ENCODE peak calls at places on chromosomes 1 and 21, in ten cellular contexts. One of them, this sample, is unnamed.

GRCh38 chr1:228277491-228278431 is 69.9 kb downstream of the OBSCN start:
- DNase-seq in GM13977: peak; percentile 31
- DNase-seq in iPS-NIHi11: no peak
- DNase-seq in ureter: no peak
- DNase-seq in activated T-cell treated with anti-CD3 and anti-CD28 coated beads for 24 hours: no peak
- DNase-seq in stimulated activated CD8-positive, alpha-beta memory T cell treated with anti-CD3 and anti-CD28 coated beads, Interleukin-15, amount 100 ng/mL, for 4 hours: no peak
- DNase-seq in germinal center: no peak
- DNase-seq in NCI-H1417 treated with DMSO at 0.1 percent for 48 hours: no peak
- DNase-seq in CD8-positive, alpha-beta memory T cell: no peak
- DNase-seq in activated gamma-delta T cell treated with Interleukin-2 at 50 U/mL for 16 hours: no peak
- DNase-seq in this sample: no peak

GRCh38 chr21:45246535-45247320 is 41.0 kb downstream of the POFUT2 start:
- DNase-seq in GM13977: no peak
- DNase-seq in iPS-NIHi11: no peak
- DNase-seq in ureter: no peak
- DNase-seq in activated T-cell treated with anti-CD3 and anti-CD28 coated beads for 24 hours: no peak
- DNase-seq in stimulated activated CD8-positive, alpha-beta memory T cell treated with anti-CD3 and anti-CD28 coated beads, Interleukin-15, amount 100 ng/mL, for 4 hours: no peak
- DNase-seq in germinal center: no peak
- DNase-seq in NCI-H1417 treated with DMSO at 0.1 percent for 48 hours: no peak
- DNase-seq in CD8-positive, alpha-beta memory T cell: no peak
- DNase-seq in activated gamma-delta T cell treated with Interleukin-2 at 50 U/mL for 16 hours: no peak
- DNase-seq in this sample: no peak

GRCh38 chr1:2031546-2032540 is 12.7 kb downstream of the GABRD start:
- DNase-seq in GM13977: no peak
- DNase-seq in iPS-NIHi11: peak; percentile 65
- DNase-seq in ureter: no peak
- DNase-seq in activated T-cell treated with anti-CD3 and anti-CD28 coated beads for 24 hours: no peak
- DNase-seq in stimulated activated CD8-positive, alpha-beta memory T cell treated with anti-CD3 and anti-CD28 coated beads, Interleukin-15, amount 100 ng/mL, for 4 hours: no peak
- DNase-seq in germinal center: no peak
- DNase-seq in NCI-H1417 treated with DMSO at 0.1 percent for 48 hours: no peak
- DNase-seq in CD8-positive, alpha-beta memory T cell: no peak
- DNase-seq in activated gamma-delta T cell treated with Interleukin-2 at 50 U/mL for 16 hours: no peak
- DNase-seq in this sample: no peak

GRCh38 chr1:81820761-81821160 is 20.0 kb downstream of the ADGRL2 start:
- DNase-seq in GM13977: no peak
- DNase-seq in iPS-NIHi11: no peak
- DNase-seq in ureter: no peak
- DNase-seq in activated T-cell treated with anti-CD3 and anti-CD28 coated beads for 24 hours: no peak
- DNase-seq in stimulated activated CD8-positive, alpha-beta memory T cell treated with anti-CD3 and anti-CD28 coated beads, Interleukin-15, amount 100 ng/mL, for 4 hours: no peak
- DNase-seq in germinal center: no peak
- DNase-seq in NCI-H1417 treated with DMSO at 0.1 percent for 48 hours: no peak
- DNase-seq in CD8-positive, alpha-beta memory T cell: no peak
- DNase-seq in activated gamma-delta T cell treated with Interleukin-2 at 50 U/mL for 16 hours: no peak
- DNase-seq in this sample: no peak

GRCh38 chr1:85200367-85200869 is 398 bp downstream of the SYDE2 start:
- DNase-seq in GM13977: peak; percentile 59
- DNase-seq in iPS-NIHi11: no peak
- DNase-seq in ureter: peak; percentile 48
- DNase-seq in activated T-cell treated with anti-CD3 and anti-CD28 coated beads for 24 hours: peak; percentile 11
- DNase-seq in stimulated activated CD8-positive, alpha-beta memory T cell treated with anti-CD3 and anti-CD28 coated beads, Interleukin-15, amount 100 ng/mL, for 4 hours: no peak
- DNase-seq in germinal center: peak; percentile 6
- DNase-seq in NCI-H1417 treated with DMSO at 0.1 percent for 48 hours: no peak
- DNase-seq in CD8-positive, alpha-beta memory T cell: peak; percentile 8
- DNase-seq in activated gamma-delta T cell treated with Interleukin-2 at 50 U/mL for 16 hours: peak; percentile 14
- DNase-seq in this sample: no peak

GRCh38 chr21:29056538-29057050 is 16.9 kb downstream of the CCT8 start:
- DNase-seq in GM13977: no peak
- DNase-seq in iPS-NIHi11: no peak
- DNase-seq in ureter: no peak
- DNase-seq in activated T-cell treated with anti-CD3 and anti-CD28 coated beads for 24 hours: no peak
- DNase-seq in stimulated activated CD8-positive, alpha-beta memory T cell treated with anti-CD3 and anti-CD28 coated beads, Interleukin-15, amount 100 ng/mL, for 4 hours: no peak
- DNase-seq in germinal center: no peak
- DNase-seq in NCI-H1417 treated with DMSO at 0.1 percent for 48 hours: no peak
- DNase-seq in CD8-positive, alpha-beta memory T cell: no peak
- DNase-seq in activated gamma-delta T cell treated with Interleukin-2 at 50 U/mL for 16 hours: no peak
- DNase-seq in this sample: no peak

GRCh38 chr1:33364578-33364945 is 43.7 kb upstream of the A3GALT2 start:
- DNase-seq in GM13977: no peak
- DNase-seq in iPS-NIHi11: no peak
- DNase-seq in ureter: no peak
- DNase-seq in activated T-cell treated with anti-CD3 and anti-CD28 coated beads for 24 hours: no peak
- DNase-seq in stimulated activated CD8-positive, alpha-beta memory T cell treated with anti-CD3 and anti-CD28 coated beads, Interleukin-15, amount 100 ng/mL, for 4 hours: no peak
- DNase-seq in germinal center: no peak
- DNase-seq in NCI-H1417 treated with DMSO at 0.1 percent for 48 hours: no peak
- DNase-seq in CD8-positive, alpha-beta memory T cell: no peak
- DNase-seq in activated gamma-delta T cell treated with Interleukin-2 at 50 U/mL for 16 hours: no peak
- DNase-seq in this sample: no peak

GRCh38 chr1:34013958-34014737 is 150.3 kb downstream of the HMGB4 start:
- DNase-seq in GM13977: peak; percentile 36
- DNase-seq in iPS-NIHi11: peak; percentile 79
- DNase-seq in ureter: no peak
- DNase-seq in activated T-cell treated with anti-CD3 and anti-CD28 coated beads for 24 hours: no peak
- DNase-seq in stimulated activated CD8-positive, alpha-beta memory T cell treated with anti-CD3 and anti-CD28 coated beads, Interleukin-15, amount 100 ng/mL, for 4 hours: no peak
- DNase-seq in germinal center: peak; percentile 76
- DNase-seq in NCI-H1417 treated with DMSO at 0.1 percent for 48 hours: no peak
- DNase-seq in CD8-positive, alpha-beta memory T cell: no peak
- DNase-seq in activated gamma-delta T cell treated with Interleukin-2 at 50 U/mL for 16 hours: no peak
- DNase-seq in this sample: no peak

GRCh38 chr1:84668185-84668584 is 22.1 kb downstream of the SSX2IP start:
- DNase-seq in GM13977: no peak
- DNase-seq in iPS-NIHi11: no peak
- DNase-seq in ureter: no peak
- DNase-seq in activated T-cell treated with anti-CD3 and anti-CD28 coated beads for 24 hours: no peak
- DNase-seq in stimulated activated CD8-positive, alpha-beta memory T cell treated with anti-CD3 and anti-CD28 coated beads, Interleukin-15, amount 100 ng/mL, for 4 hours: no peak
- DNase-seq in germinal center: no peak
- DNase-seq in NCI-H1417 treated with DMSO at 0.1 percent for 48 hours: no peak
- DNase-seq in CD8-positive, alpha-beta memory T cell: no peak
- DNase-seq in activated gamma-delta T cell treated with Interleukin-2 at 50 U/mL for 16 hours: no peak
- DNase-seq in this sample: no peak

GRCh38 chr1:38779491-38779890 is 80.1 kb downstream of the RRAGC start:
- DNase-seq in GM13977: no peak
- DNase-seq in iPS-NIHi11: no peak
- DNase-seq in ureter: no peak
- DNase-seq in activated T-cell treated with anti-CD3 and anti-CD28 coated beads for 24 hours: no peak
- DNase-seq in stimulated activated CD8-positive, alpha-beta memory T cell treated with anti-CD3 and anti-CD28 coated beads, Interleukin-15, amount 100 ng/mL, for 4 hours: no peak
- DNase-seq in germinal center: no peak
- DNase-seq in NCI-H1417 treated with DMSO at 0.1 percent for 48 hours: no peak
- DNase-seq in CD8-positive, alpha-beta memory T cell: no peak
- DNase-seq in activated gamma-delta T cell treated with Interleukin-2 at 50 U/mL for 16 hours: no peak
- DNase-seq in this sample: no peak

GRCh38 chr1:13543927-13544556 is 30.2 kb upstream of the LRRC38 start:
- DNase-seq in GM13977: no peak
- DNase-seq in iPS-NIHi11: peak; percentile 51
- DNase-seq in ureter: peak; percentile 49
- DNase-seq in activated T-cell treated with anti-CD3 and anti-CD28 coated beads for 24 hours: no peak
- DNase-seq in stimulated activated CD8-positive, alpha-beta memory T cell treated with anti-CD3 and anti-CD28 coated beads, Interleukin-15, amount 100 ng/mL, for 4 hours: no peak
- DNase-seq in germinal center: no peak
- DNase-seq in NCI-H1417 treated with DMSO at 0.1 percent for 48 hours: no peak
- DNase-seq in CD8-positive, alpha-beta memory T cell: no peak
- DNase-seq in activated gamma-delta T cell treated with Interleukin-2 at 50 U/mL for 16 hours: no peak
- DNase-seq in this sample: no peak

GRCh38 chr1:201721131-201722049 is 107.6 kb upstream of the IPO9 start:
- DNase-seq in GM13977: no peak
- DNase-seq in iPS-NIHi11: no peak
- DNase-seq in ureter: no peak
- DNase-seq in activated T-cell treated with anti-CD3 and anti-CD28 coated beads for 24 hours: no peak
- DNase-seq in stimulated activated CD8-positive, alpha-beta memory T cell treated with anti-CD3 and anti-CD28 coated beads, Interleukin-15, amount 100 ng/mL, for 4 hours: no peak
- DNase-seq in germinal center: no peak
- DNase-seq in NCI-H1417 treated with DMSO at 0.1 percent for 48 hours: no peak
- DNase-seq in CD8-positive, alpha-beta memory T cell: no peak
- DNase-seq in activated gamma-delta T cell treated with Interleukin-2 at 50 U/mL for 16 hours: no peak
- DNase-seq in this sample: no peak

GRCh38 chr1:63704443-63704842 is 69.4 kb upstream of the ROR1 start:
- DNase-seq in GM13977: no peak
- DNase-seq in iPS-NIHi11: no peak
- DNase-seq in ureter: no peak
- DNase-seq in activated T-cell treated with anti-CD3 and anti-CD28 coated beads for 24 hours: no peak
- DNase-seq in stimulated activated CD8-positive, alpha-beta memory T cell treated with anti-CD3 and anti-CD28 coated beads, Interleukin-15, amount 100 ng/mL, for 4 hours: no peak
- DNase-seq in germinal center: no peak
- DNase-seq in NCI-H1417 treated with DMSO at 0.1 percent for 48 hours: no peak
- DNase-seq in CD8-positive, alpha-beta memory T cell: no peak
- DNase-seq in activated gamma-delta T cell treated with Interleukin-2 at 50 U/mL for 16 hours: no peak
- DNase-seq in this sample: no peak

GRCh38 chr1:21902378-21903012 is 34.6 kb downstream of the HSPG2 start:
- DNase-seq in GM13977: no peak
- DNase-seq in iPS-NIHi11: no peak
- DNase-seq in ureter: no peak
- DNase-seq in activated T-cell treated with anti-CD3 and anti-CD28 coated beads for 24 hours: no peak
- DNase-seq in stimulated activated CD8-positive, alpha-beta memory T cell treated with anti-CD3 and anti-CD28 coated beads, Interleukin-15, amount 100 ng/mL, for 4 hours: no peak
- DNase-seq in germinal center: no peak
- DNase-seq in NCI-H1417 treated with DMSO at 0.1 percent for 48 hours: no peak
- DNase-seq in CD8-positive, alpha-beta memory T cell: no peak
- DNase-seq in activated gamma-delta T cell treated with Interleukin-2 at 50 U/mL for 16 hours: no peak
- DNase-seq in this sample: no peak

GRCh38 chr1:231194843-231195516 is 33.1 kb downstream of the TRIM67 start:
- DNase-seq in GM13977: no peak
- DNase-seq in iPS-NIHi11: no peak
- DNase-seq in ureter: no peak
- DNase-seq in activated T-cell treated with anti-CD3 and anti-CD28 coated beads for 24 hours: no peak
- DNase-seq in stimulated activated CD8-positive, alpha-beta memory T cell treated with anti-CD3 and anti-CD28 coated beads, Interleukin-15, amount 100 ng/mL, for 4 hours: no peak
- DNase-seq in germinal center: no peak
- DNase-seq in NCI-H1417 treated with DMSO at 0.1 percent for 48 hours: no peak
- DNase-seq in CD8-positive, alpha-beta memory T cell: no peak
- DNase-seq in activated gamma-delta T cell treated with Interleukin-2 at 50 U/mL for 16 hours: no peak
- DNase-seq in this sample: no peak

GRCh38 chr1:161816201-161816600 is 50.1 kb downstream of the ATF6 start:
- DNase-seq in GM13977: no peak
- DNase-seq in iPS-NIHi11: no peak
- DNase-seq in ureter: no peak
- DNase-seq in activated T-cell treated with anti-CD3 and anti-CD28 coated beads for 24 hours: no peak
- DNase-seq in stimulated activated CD8-positive, alpha-beta memory T cell treated with anti-CD3 and anti-CD28 coated beads, Interleukin-15, amount 100 ng/mL, for 4 hours: no peak
- DNase-seq in germinal center: no peak
- DNase-seq in NCI-H1417 treated with DMSO at 0.1 percent for 48 hours: no peak
- DNase-seq in CD8-positive, alpha-beta memory T cell: no peak
- DNase-seq in activated gamma-delta T cell treated with Interleukin-2 at 50 U/mL for 16 hours: no peak
- DNase-seq in this sample: no peak

GRCh38 chr1:211135342-211135950 is 1.5 kb upstream of the KCNH1 start:
- DNase-seq in GM13977: peak; percentile 52
- DNase-seq in iPS-NIHi11: peak; percentile 21
- DNase-seq in ureter: no peak
- DNase-seq in activated T-cell treated with anti-CD3 and anti-CD28 coated beads for 24 hours: no peak
- DNase-seq in stimulated activated CD8-positive, alpha-beta memory T cell treated with anti-CD3 and anti-CD28 coated beads, Interleukin-15, amount 100 ng/mL, for 4 hours: no peak
- DNase-seq in germinal center: no peak
- DNase-seq in NCI-H1417 treated with DMSO at 0.1 percent for 48 hours: no peak
- DNase-seq in CD8-positive, alpha-beta memory T cell: no peak
- DNase-seq in activated gamma-delta T cell treated with Interleukin-2 at 50 U/mL for 16 hours: no peak
- DNase-seq in this sample: no peak

GRCh38 chr1:84164567-84165021 is 20.5 kb downstream of the PRKACB start:
- DNase-seq in GM13977: no peak
- DNase-seq in iPS-NIHi11: no peak
- DNase-seq in ureter: no peak
- DNase-seq in activated T-cell treated with anti-CD3 and anti-CD28 coated beads for 24 hours: no peak
- DNase-seq in stimulated activated CD8-positive, alpha-beta memory T cell treated with anti-CD3 and anti-CD28 coated beads, Interleukin-15, amount 100 ng/mL, for 4 hours: no peak
- DNase-seq in germinal center: no peak
- DNase-seq in NCI-H1417 treated with DMSO at 0.1 percent for 48 hours: peak; percentile 69
- DNase-seq in CD8-positive, alpha-beta memory T cell: no peak
- DNase-seq in activated gamma-delta T cell treated with Interleukin-2 at 50 U/mL for 16 hours: no peak
- DNase-seq in this sample: no peak